ENCODE peak calls at places on chromosomes 5 and 9, in seven cellular contexts. F is AG04450; P is globus pallidus; X is CD8-positive, alpha-beta T cell; T is NCI-H1105 treated with DMSO at 0.1 percent for 48 hours; H is AML-193; E is type B pancreatic cell. L is an unnamed sample.

GRCh38 chr9:95626885-95627558 is 110.3 kb upstream of the PTCH1 start:
- DNase-seq in F (no peak), P (no peak), X (no peak), T (no peak), H (no peak), E (no peak), L (no peak)

GRCh38 chr5:159304961-159305595 is 25.2 kb downstream of the IL12B start:
- DNase-seq in F (no peak), P (no peak), X (no peak), T (no peak), H (no peak), E (no peak), L (no peak)

GRCh38 chr5:446864-447263 is 3.9 kb downstream of the EXOC3 start:
- DNase-seq in F (peak; percentile 8), P (no peak), X (no peak), T (peak; percentile 32), H (peak; percentile 71), E (no peak), L (peak; percentile 15)

GRCh38 chr5:86979801-86980510 is 287.7 kb upstream of the RASA1 start:
- DNase-seq in F (peak; percentile 10), P (peak; percentile 30), X (no peak), T (no peak), H (peak; percentile 95), E (no peak), L (no peak)

GRCh38 chr9:98707158-98708102 is 1.3 kb downstream of the GABBR2 start:
- DNase-seq in F (peak; percentile 46), P (no peak), X (no peak), T (peak; percentile 76), H (no peak), E (peak; percentile 82), L (peak; percentile 42)

GRCh38 chr5:107782770-107783169 is 112.0 kb upstream of the EFNA5 start:
- DNase-seq in F (no peak), P (no peak), X (no peak), T (no peak), H (no peak), E (no peak), L (no peak)

GRCh38 chr9:95025213-95026170 is 292.0 kb downstream of the FANCC start:
- DNase-seq in F (peak; percentile 68), P (no peak), X (no peak), T (no peak), H (no peak), E (no peak), L (no peak)

GRCh38 chr5:134141346-134142050 is 27.0 kb downstream of the TCF7 start:
- DNase-seq in F (no peak), P (no peak), X (peak; percentile 50), T (no peak), H (no peak), E (peak; percentile 59), L (no peak)

GRCh38 chr5:29122306-29122705 is 2071.2 kb upstream of the CDH6 start:
- DNase-seq in F (no peak), P (no peak), X (no peak), T (no peak), H (no peak), E (no peak), L (no peak)

GRCh38 chr9:91967259-91967658 is 17.2 kb upstream of the ROR2 start:
- DNase-seq in F (no peak), P (no peak), X (no peak), T (no peak), H (no peak), E (no peak), L (no peak)

GRCh38 chr5:149345892-149346222 is 558 bp downstream of the GRPEL2 start:
- DNase-seq in F (no peak), P (no peak), X (peak; percentile 53), T (no peak), H (peak; percentile 29), E (no peak), L (peak; percentile 16)

GRCh38 chr5:106241409-106241808 is 1429.3 kb downstream of the EFNA5 start:
- DNase-seq in F (no peak), P (no peak), X (no peak), T (peak; percentile 1), H (no peak), E (no peak), L (no peak)

GRCh38 chr9:14155237-14155636 is 158.7 kb downstream of the NFIB start:
- DNase-seq in F (no peak), P (no peak), X (no peak), T (no peak), H (no peak), E (no peak), L (no peak)

GRCh38 chr9:95936579-95937075 is 61.1 kb downstream of the ERCC6L2 start:
- DNase-seq in F (no peak), P (no peak), X (no peak), T (no peak), H (no peak), E (no peak), L (no peak)

GRCh38 chr5:120207139-120207538 is 257.0 kb upstream of the PRR16 start:
- DNase-seq in F (no peak), P (no peak), X (no peak), T (no peak), H (no peak), E (no peak), L (no peak)

GRCh38 chr5:9815051-9815450 is 184.9 kb upstream of the TAS2R1 start:
- DNase-seq in F (no peak), P (no peak), X (no peak), T (no peak), H (no peak), E (no peak), L (no peak)

GRCh38 chr5:102858808-102859207 is 103.7 kb downstream of the PAM start:
- DNase-seq in F (no peak), P (no peak), X (no peak), T (no peak), H (no peak), E (no peak), L (no peak)

GRCh38 chr9:116002624-116003023 is 151.0 kb upstream of the PAPPA start:
- DNase-seq in F (no peak), P (no peak), X (no peak), T (no peak), H (no peak), E (no peak), L (no peak)

GRCh38 chr5:154628685-154629084 is 126.5 kb upstream of the LARP1 start:
- DNase-seq in F (no peak), P (no peak), X (no peak), T (no peak), H (no peak), E (no peak), L (no peak)

GRCh38 chr9:4563105-4563504 is 72.8 kb downstream of the SLC1A1 start:
- DNase-seq in F (no peak), P (no peak), X (no peak), T (no peak), H (no peak), E (no peak), L (no peak)

GRCh38 chr9:3446313-3446712 is 79.5 kb downstream of the RFX3 start:
- DNase-seq in F (no peak), P (no peak), X (no peak), T (no peak), H (no peak), E (no peak), L (no peak)

GRCh38 chr5:2757563-2758311 is 6.3 kb upstream of the IRX2 start:
- DNase-seq in F (no peak), P (no peak), X (no peak), T (no peak), H (no peak), E (no peak), L (no peak)

GRCh38 chr9:137138701-137139467 is at the start of gene GRIN1:
- DNase-seq in F (no peak), P (no peak), X (peak; percentile 58), T (no peak), H (no peak), E (no peak), L (no peak)

GRCh38 chr9:2340046-2340760 is 281.4 kb upstream of the VLDLR start:
- DNase-seq in F (no peak), P (no peak), X (no peak), T (no peak), H (no peak), E (no peak), L (no peak)

GRCh38 chr5:34838785-34839714 is at the start of gene TTC23L:
- DNase-seq in F (peak; percentile 37), P (peak; percentile 83), X (peak; percentile 92), T (peak; percentile 95), H (no peak), E (peak; percentile 86), L (peak; percentile 88)